ENCODE peak calls at places on chromosomes 3 and 15, in four cellular contexts. J is H9, X is mesendoderm, C is mesenchymal stem cell. A is an unnamed sample.

GRCh38 chr3:150049317-150049716 is 78.6 kb upstream of the PFN2 start:
- DNase-seq in J (no peak), X (no peak), C (peak), A (no peak)

GRCh38 chr3:142863965-142864924 is 24.6 kb downstream of the PCOLCE2 start:
- DNase-seq in J (no peak), X (no peak), C (no peak), A (no peak)

GRCh38 chr15:35925634-35926380 is 379.8 kb upstream of the DPH6 start:
- DNase-seq in J (no peak), X (peak), C (peak), A (no peak)

GRCh38 chr15:84921121-84921520 is 36.7 kb downstream of the SLC28A1 start:
- DNase-seq in J (no peak), X (no peak), C (no peak), A (no peak)

GRCh38 chr3:119635719-119636118 is 24.7 kb downstream of the POPDC2 start:
- DNase-seq in J (no peak), X (peak), C (no peak), A (no peak)

GRCh38 chr3:171695476-171695875 is 114.8 kb downstream of the PLD1 start:
- DNase-seq in J (no peak), X (no peak), C (no peak), A (no peak)

GRCh38 chr3:5019411-5020261 is 40.4 kb downstream of the BHLHE40 start:
- DNase-seq in J (no peak), X (no peak), C (no peak), A (no peak)

GRCh38 chr15:48636511-48636910 is 9.0 kb downstream of the FBN1 start:
- DNase-seq in J (no peak), X (no peak), C (no peak), A (no peak)

GRCh38 chr3:47019201-47019600 is 39.7 kb downstream of the NBEAL2 start:
- DNase-seq in J (no peak), X (no peak), C (no peak), A (no peak)

GRCh38 chr15:92074646-92075045 is 221.1 kb downstream of the SLCO3A1 start:
- DNase-seq in J (no peak), X (peak), C (no peak), A (no peak)

GRCh38 chr3:167184511-167184910 is 195.6 kb downstream of the ZBBX start:
- DNase-seq in J (peak), X (peak), C (no peak), A (no peak)

GRCh38 chr3:12719984-12720656 is 38.9 kb downstream of the TMEM40 start:
- DNase-seq in J (peak), X (peak), C (peak), A (peak)

GRCh38 chr15:31261266-31262142 is 65.1 kb upstream of the KLF13 start:
- DNase-seq in J (peak), X (no peak), C (no peak), A (no peak)

GRCh38 chr3:39962566-39962965 is 153.2 kb downstream of the MYRIP start:
- DNase-seq in J (no peak), X (no peak), C (no peak), A (no peak)

GRCh38 chr3:41247590-41247989 is 48.3 kb downstream of the CTNNB1 start:
- DNase-seq in J (no peak), X (no peak), C (no peak), A (no peak)

GRCh38 chr3:76132154-76132470 is 346.8 kb upstream of the ZNF717 start:
- DNase-seq in J (no peak), X (no peak), C (no peak), A (no peak)

GRCh38 chr3:69386535-69387385 is 872 bp upstream of the FRMD4B start:
- DNase-seq in J (no peak), X (no peak), C (no peak), A (no peak)

GRCh38 chr3:140736863-140737460 is 59.1 kb downstream of the TRIM42 start:
- DNase-seq in J (peak), X (peak), C (peak), A (peak)

GRCh38 chr3:133944181-133944580 is 48.5 kb upstream of the RAB6B start:
- DNase-seq in J (no peak), X (no peak), C (peak), A (no peak)

GRCh38 chr3:178948546-178948945 is 123.1 kb downstream of the ZMAT3 start:
- DNase-seq in J (no peak), X (no peak), C (no peak), A (no peak)

GRCh38 chr15:80152896-80153876 is at the start of gene FAH:
- DNase-seq in J (peak), X (peak), C (peak), A (peak)

GRCh38 chr3:196962108-196962929 is 6.3 kb downstream of the PIGZ start:
- DNase-seq in J (no peak), X (no peak), C (no peak), A (no peak)

GRCh38 chr3:11331101-11331500 is 58.9 kb downstream of the ATG7 start:
- DNase-seq in J (no peak), X (no peak), C (no peak), A (no peak)

GRCh38 chr3:185824467-185825378 is at the start of gene IGF2BP2:
- DNase-seq in J (peak), X (peak), C (peak), A (peak)

GRCh38 chr3:63141-63845 is 133.3 kb upstream of the CHL1 start:
- DNase-seq in J (no peak), X (peak), C (no peak), A (no peak)

GRCh38 chr3:146125946-146126345 is 35.0 kb downstream of the PLOD2 start:
- DNase-seq in J (no peak), X (no peak), C (peak), A (no peak)

GRCh38 chr15:45795487-45796069 is 160.7 kb downstream of the SQOR start:
- DNase-seq in J (peak), X (peak), C (peak), A (no peak)

GRCh38 chr3:173920386-173920785 is 522.8 kb downstream of the NLGN1 start:
- DNase-seq in J (no peak), X (peak), C (no peak), A (no peak)

GRCh38 chr3:57927916-57928315 is 80.3 kb upstream of the FLNB start:
- DNase-seq in J (no peak), X (no peak), C (no peak), A (no peak)

GRCh38 chr3:177452487-177452886 is 255.2 kb upstream of the TBL1XR1 start:
- DNase-seq in J (no peak), X (no peak), C (peak), A (no peak)

GRCh38 chr3:71536376-71536965 is 47.1 kb downstream of the FOXP1 start:
- DNase-seq in J (no peak), X (no peak), C (peak), A (no peak)

GRCh38 chr3:102194760-102195159 is 240.1 kb upstream of the ZPLD1 start:
- DNase-seq in J (no peak), X (no peak), C (no peak), A (no peak)

GRCh38 chr3:15470804-15471203 is 43.4 kb downstream of the EAF1 start:
- DNase-seq in J (no peak), X (no peak), C (no peak), A (no peak)

GRCh38 chr3:107404727-107405519 is 27.7 kb downstream of the CCDC54 start:
- DNase-seq in J (no peak), X (no peak), C (peak), A (no peak)

GRCh38 chr3:129344540-129345220 is 66.0 kb downstream of the HMCES start:
- DNase-seq in J (peak), X (peak), C (no peak), A (peak)

GRCh38 chr3:120568624-120569023 is 27.5 kb upstream of the NDUFB4 start:
- DNase-seq in J (no peak), X (peak), C (peak), A (no peak)

GRCh38 chr15:69398541-69398940 is 15.6 kb upstream of the KIF23 start:
- DNase-seq in J (no peak), X (no peak), C (peak), A (no peak)

GRCh38 chr15:71312194-71312708 is 197.0 kb downstream of the THSD4 start:
- DNase-seq in J (no peak), X (no peak), C (no peak), A (no peak)

GRCh38 chr3:12040902-12041301 is 36.7 kb downstream of the SYN2 start:
- DNase-seq in J (no peak), X (no peak), C (no peak), A (no peak)

GRCh38 chr3:102525624-102526023 is 90.8 kb downstream of the ZPLD1 start:
- DNase-seq in J (no peak), X (no peak), C (no peak), A (no peak)

DNA sequence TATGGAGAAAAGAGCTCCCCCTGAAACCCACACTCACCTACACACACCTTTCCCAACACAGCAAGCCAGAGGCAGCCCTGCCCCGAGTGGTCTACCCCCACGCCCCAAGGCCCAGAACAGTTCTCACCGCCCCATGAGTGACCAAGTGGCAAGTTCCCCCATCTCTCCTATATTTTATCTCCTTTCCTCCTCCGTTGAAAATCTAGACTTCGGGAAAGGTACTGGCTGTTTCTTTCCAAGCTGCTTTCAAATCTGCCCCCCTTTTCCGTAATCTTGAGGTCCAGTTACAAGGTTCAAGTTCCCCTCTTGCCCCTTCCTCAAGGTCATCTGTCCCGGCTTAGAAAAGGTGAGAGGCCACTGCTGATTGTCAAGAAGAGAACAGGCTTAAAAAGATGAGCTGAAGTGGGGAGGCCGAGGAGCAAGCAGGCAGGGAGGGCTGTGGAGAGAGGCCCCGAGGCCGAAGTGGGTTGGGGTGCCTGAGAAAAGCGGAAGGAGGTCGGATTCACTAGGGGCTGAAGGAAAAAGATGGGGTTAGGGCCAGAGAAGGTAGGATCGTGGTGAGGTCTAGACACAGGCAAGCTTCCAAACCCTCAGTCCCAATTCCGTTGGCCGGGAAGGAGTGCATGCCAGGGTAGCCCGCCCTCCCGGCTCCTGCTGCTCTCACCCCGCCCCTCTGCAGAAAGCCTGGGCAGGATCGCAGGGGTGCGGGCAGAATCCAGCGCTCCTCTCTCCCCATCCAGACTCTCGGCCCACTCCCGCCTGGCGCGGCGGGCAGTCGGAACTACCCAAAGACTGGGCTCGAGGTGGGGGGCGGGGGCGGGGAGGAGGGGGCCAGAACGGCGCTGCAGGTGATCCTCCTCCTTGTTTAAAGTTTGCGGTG is 1.7 kb downstream of the SEMA5B start:
- DNase-seq in J (peak), X (peak), C (no peak), A (no peak)
- H3K18ac ChIP-seq in J (no peak), X (peak), C (no peak), A (peak)

DNA sequence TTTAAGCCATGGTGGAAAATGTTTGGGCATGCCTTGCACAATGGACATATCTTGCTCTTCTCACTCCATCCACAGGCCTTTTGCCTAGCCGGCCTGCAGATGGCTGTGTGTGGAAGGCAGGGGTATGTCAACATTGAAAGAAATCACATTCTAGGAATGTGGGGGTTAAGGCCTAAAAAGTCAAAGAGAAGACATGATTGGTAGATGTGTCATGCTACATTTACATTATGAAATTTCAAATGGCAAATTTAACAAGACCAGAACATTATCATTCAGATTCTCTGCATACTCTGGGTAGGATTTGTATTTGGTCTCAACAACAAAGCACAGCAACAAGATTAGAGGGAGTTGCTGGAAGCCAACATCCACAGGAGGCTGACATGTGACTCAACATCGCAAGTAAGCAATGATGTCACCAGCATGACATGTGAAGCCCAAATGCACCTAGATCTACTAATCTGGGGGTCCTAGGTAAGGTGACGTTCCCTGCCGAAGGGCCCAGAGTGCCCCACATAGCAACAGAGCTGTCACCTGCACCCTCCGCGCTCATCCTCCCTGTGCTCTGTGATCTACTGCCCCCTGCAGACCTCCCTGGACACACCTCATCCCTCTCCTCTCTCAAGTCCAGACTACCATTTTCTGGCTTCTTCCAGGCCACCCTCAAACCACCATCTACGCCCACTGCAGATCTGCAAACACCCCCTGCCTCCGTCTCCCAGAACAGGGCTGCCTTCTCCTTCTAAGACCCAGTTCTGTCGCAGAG is 39.4 kb downstream of the CLDN18 start:
- DNase-seq in J (peak), X (peak), C (peak), A (no peak)
- H2BK120ac ChIP-seq in J (no peak), X (no peak), C (no peak), A (no peak)

DNA sequence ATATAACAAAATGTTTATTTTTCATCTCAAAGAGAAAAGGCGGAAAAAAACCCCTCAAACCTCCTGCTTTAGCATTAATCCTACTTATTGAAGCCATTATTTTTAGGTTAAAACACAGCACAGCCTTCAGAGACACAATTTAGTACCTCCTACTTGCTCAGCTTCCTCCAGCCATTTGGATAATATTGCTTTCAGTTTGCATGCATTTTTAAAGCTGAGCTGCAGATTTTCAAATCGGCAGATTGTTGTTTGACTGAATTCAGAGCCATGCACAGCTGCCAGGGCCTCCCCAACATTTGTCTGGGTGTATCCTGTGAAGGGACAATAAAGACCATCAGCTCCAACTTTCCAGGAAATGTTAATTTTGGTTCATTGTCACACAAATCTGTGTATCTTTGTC is 14.5 kb downstream of the POU1F1 start:
- DNase-seq in J (no peak), X (no peak), C (no peak), A (no peak)
- H3K18ac ChIP-seq in J (no peak), X (no peak), C (no peak), A (no peak)

GRCh38 chr3:195178124-195178910 is 92.6 kb downstream of the XXYLT1 start:
- DNase-seq in J (no peak), X (no peak), C (no peak), A (no peak)
- H2BK120ac ChIP-seq in J (no peak), X (no peak), C (no peak), A (no peak)